ENCODE peak calls at places on chromosome 6, in ten cellular contexts. One of them, this sample, is unnamed. For H3K9me3, the result is how much of the 10 kb centered on the place peaks cover.

GRCh38 chr6:84870693-84871092 is 106.3 kb upstream of the TBX18 start:
- DNase-seq in neural progenitor cell: no peak
- DNase-seq in left ventricle myocardium inferior: no peak
- DNase-seq in fibroblast of lung: no peak
- DNase-seq in ovary: no peak
- DNase-seq in tibial nerve: no peak
- DNase-seq in psoas muscle: no peak
- DNase-seq in CD4-positive, CD25-positive, alpha-beta regulatory T cell: no peak
- DNase-seq in tibial artery: no peak
- DNase-seq in cardiac muscle cell: no peak
- DNase-seq in this sample: no peak

GRCh38 chr6:73951186-73951585 is 255.2 kb downstream of the CD109 start:
- DNase-seq in neural progenitor cell: no peak
- DNase-seq in left ventricle myocardium inferior: no peak
- DNase-seq in fibroblast of lung: no peak
- DNase-seq in ovary: no peak
- DNase-seq in tibial nerve: no peak
- DNase-seq in psoas muscle: no peak
- DNase-seq in CD4-positive, CD25-positive, alpha-beta regulatory T cell: no peak
- DNase-seq in tibial artery: no peak
- DNase-seq in cardiac muscle cell: no peak
- DNase-seq in this sample: no peak

GRCh38 chr6:122753688-122754056 is 25.8 kb upstream of the FABP7 start:
- DNase-seq in neural progenitor cell: no peak
- DNase-seq in left ventricle myocardium inferior: no peak
- DNase-seq in fibroblast of lung: peak
- DNase-seq in ovary: no peak
- DNase-seq in tibial nerve: no peak
- DNase-seq in psoas muscle: no peak
- DNase-seq in CD4-positive, CD25-positive, alpha-beta regulatory T cell: no peak
- DNase-seq in tibial artery: no peak
- DNase-seq in cardiac muscle cell: no peak
- DNase-seq in this sample: no peak

GRCh38 chr6:37558158-37558557 is 58.5 kb upstream of the CCDC167 start:
- DNase-seq in neural progenitor cell: no peak
- DNase-seq in left ventricle myocardium inferior: no peak
- DNase-seq in fibroblast of lung: no peak
- DNase-seq in ovary: no peak
- DNase-seq in tibial nerve: no peak
- DNase-seq in psoas muscle: no peak
- DNase-seq in CD4-positive, CD25-positive, alpha-beta regulatory T cell: no peak
- DNase-seq in tibial artery: no peak
- DNase-seq in cardiac muscle cell: no peak
- DNase-seq in this sample: no peak

GRCh38 chr6:39416026-39416425 is 93.5 kb upstream of the KCNK16 start:
- DNase-seq in neural progenitor cell: peak
- DNase-seq in left ventricle myocardium inferior: no peak
- DNase-seq in fibroblast of lung: no peak
- DNase-seq in ovary: no peak
- DNase-seq in tibial nerve: no peak
- DNase-seq in psoas muscle: no peak
- DNase-seq in CD4-positive, CD25-positive, alpha-beta regulatory T cell: no peak
- DNase-seq in tibial artery: no peak
- DNase-seq in cardiac muscle cell: no peak
- DNase-seq in this sample: no peak

GRCh38 chr6:2990932-2991506 is 8.7 kb upstream of the NQO2 start:
- DNase-seq in neural progenitor cell: no peak
- DNase-seq in left ventricle myocardium inferior: no peak
- DNase-seq in fibroblast of lung: no peak
- DNase-seq in ovary: no peak
- DNase-seq in tibial nerve: no peak
- DNase-seq in psoas muscle: no peak
- DNase-seq in CD4-positive, CD25-positive, alpha-beta regulatory T cell: no peak
- DNase-seq in tibial artery: no peak
- DNase-seq in cardiac muscle cell: no peak
- DNase-seq in this sample: no peak

GRCh38 chr6:116309001-116309400 is 29.3 kb upstream of the TSPYL1 start:
- DNase-seq in neural progenitor cell: no peak
- DNase-seq in left ventricle myocardium inferior: no peak
- DNase-seq in fibroblast of lung: no peak
- DNase-seq in ovary: no peak
- DNase-seq in tibial nerve: no peak
- DNase-seq in psoas muscle: no peak
- DNase-seq in CD4-positive, CD25-positive, alpha-beta regulatory T cell: no peak
- DNase-seq in tibial artery: no peak
- DNase-seq in cardiac muscle cell: no peak
- DNase-seq in this sample: no peak

GRCh38 chr6:1392813-1393640 is 3.7 kb downstream of the FOXF2 start:
- DNase-seq in neural progenitor cell: peak
- DNase-seq in left ventricle myocardium inferior: no peak
- DNase-seq in fibroblast of lung: no peak
- DNase-seq in ovary: no peak
- DNase-seq in tibial nerve: no peak
- DNase-seq in psoas muscle: no peak
- DNase-seq in CD4-positive, CD25-positive, alpha-beta regulatory T cell: no peak
- DNase-seq in tibial artery: no peak
- DNase-seq in cardiac muscle cell: no peak
- DNase-seq in this sample: no peak

GRCh38 chr6:35485402-35485877 is 11.4 kb downstream of the TEAD3 start:
- DNase-seq in neural progenitor cell: peak
- DNase-seq in left ventricle myocardium inferior: no peak
- DNase-seq in fibroblast of lung: peak
- DNase-seq in ovary: peak
- DNase-seq in tibial nerve: no peak
- DNase-seq in psoas muscle: no peak
- DNase-seq in CD4-positive, CD25-positive, alpha-beta regulatory T cell: no peak
- DNase-seq in tibial artery: no peak
- DNase-seq in cardiac muscle cell: peak
- DNase-seq in this sample: peak

GRCh38 chr6:3380344-3381232 is 76.3 kb downstream of the SLC22A23 start:
- DNase-seq in neural progenitor cell: no peak
- DNase-seq in left ventricle myocardium inferior: no peak
- DNase-seq in fibroblast of lung: no peak
- DNase-seq in ovary: no peak
- DNase-seq in tibial nerve: no peak
- DNase-seq in psoas muscle: no peak
- DNase-seq in CD4-positive, CD25-positive, alpha-beta regulatory T cell: no peak
- DNase-seq in tibial artery: no peak
- DNase-seq in cardiac muscle cell: no peak
- DNase-seq in this sample: no peak

GRCh38 chr6:146697921-146698320 is 99.1 kb downstream of the ADGB start:
- DNase-seq in neural progenitor cell: no peak
- DNase-seq in left ventricle myocardium inferior: no peak
- DNase-seq in fibroblast of lung: peak
- DNase-seq in ovary: no peak
- DNase-seq in tibial nerve: no peak
- DNase-seq in psoas muscle: no peak
- DNase-seq in CD4-positive, CD25-positive, alpha-beta regulatory T cell: no peak
- DNase-seq in tibial artery: no peak
- DNase-seq in cardiac muscle cell: no peak
- DNase-seq in this sample: no peak

GRCh38 chr6:45420083-45420908 is 42.6 kb upstream of the SUPT3H start:
- DNase-seq in neural progenitor cell: peak
- DNase-seq in left ventricle myocardium inferior: peak
- DNase-seq in fibroblast of lung: peak
- DNase-seq in ovary: no peak
- DNase-seq in tibial nerve: no peak
- DNase-seq in psoas muscle: no peak
- DNase-seq in CD4-positive, CD25-positive, alpha-beta regulatory T cell: peak
- DNase-seq in tibial artery: no peak
- DNase-seq in cardiac muscle cell: no peak
- DNase-seq in this sample: peak

GRCh38 chr6:42777126-42777822 is 4.6 kb upstream of the BICRAL start:
- DNase-seq in neural progenitor cell: no peak
- DNase-seq in left ventricle myocardium inferior: no peak
- DNase-seq in fibroblast of lung: peak
- DNase-seq in ovary: no peak
- DNase-seq in tibial nerve: no peak
- DNase-seq in psoas muscle: no peak
- DNase-seq in CD4-positive, CD25-positive, alpha-beta regulatory T cell: no peak
- DNase-seq in tibial artery: no peak
- DNase-seq in cardiac muscle cell: no peak
- DNase-seq in this sample: no peak

GRCh38 chr6:161750677-161751076 is 476.8 kb upstream of the AGPAT4 start:
- DNase-seq in neural progenitor cell: no peak
- DNase-seq in left ventricle myocardium inferior: no peak
- DNase-seq in fibroblast of lung: peak
- DNase-seq in ovary: no peak
- DNase-seq in tibial nerve: no peak
- DNase-seq in psoas muscle: no peak
- DNase-seq in CD4-positive, CD25-positive, alpha-beta regulatory T cell: no peak
- DNase-seq in tibial artery: no peak
- DNase-seq in cardiac muscle cell: no peak
- DNase-seq in this sample: no peak

GRCh38 chr6:142945071-142945445 is at the start of gene HIVEP2:
- DNase-seq in neural progenitor cell: peak
- DNase-seq in left ventricle myocardium inferior: peak
- DNase-seq in fibroblast of lung: peak
- DNase-seq in ovary: peak
- DNase-seq in tibial nerve: peak
- DNase-seq in psoas muscle: peak
- DNase-seq in CD4-positive, CD25-positive, alpha-beta regulatory T cell: peak
- DNase-seq in tibial artery: peak
- DNase-seq in cardiac muscle cell: peak
- DNase-seq in this sample: peak

GRCh38 chr6:71621918-71622519 is 264.3 kb upstream of the RIMS1 start:
- DNase-seq in neural progenitor cell: peak
- DNase-seq in left ventricle myocardium inferior: no peak
- DNase-seq in fibroblast of lung: no peak
- DNase-seq in ovary: no peak
- DNase-seq in tibial nerve: no peak
- DNase-seq in psoas muscle: no peak
- DNase-seq in CD4-positive, CD25-positive, alpha-beta regulatory T cell: no peak
- DNase-seq in tibial artery: no peak
- DNase-seq in cardiac muscle cell: peak
- DNase-seq in this sample: no peak

GRCh38 chr6:32825966-32826365 is 9.2 kb upstream of the HLA-DOB start:
- DNase-seq in neural progenitor cell: peak
- DNase-seq in left ventricle myocardium inferior: no peak
- DNase-seq in fibroblast of lung: peak
- DNase-seq in ovary: no peak
- DNase-seq in tibial nerve: no peak
- DNase-seq in psoas muscle: no peak
- DNase-seq in CD4-positive, CD25-positive, alpha-beta regulatory T cell: no peak
- DNase-seq in tibial artery: no peak
- DNase-seq in cardiac muscle cell: peak
- DNase-seq in this sample: peak

GRCh38 chr6:159995405-159995804 is 26.5 kb downstream of the IGF2R start:
- DNase-seq in neural progenitor cell: no peak
- DNase-seq in left ventricle myocardium inferior: no peak
- DNase-seq in fibroblast of lung: no peak
- DNase-seq in ovary: no peak
- DNase-seq in tibial nerve: no peak
- DNase-seq in psoas muscle: no peak
- DNase-seq in CD4-positive, CD25-positive, alpha-beta regulatory T cell: no peak
- DNase-seq in tibial artery: no peak
- DNase-seq in cardiac muscle cell: no peak
- DNase-seq in this sample: no peak
- H3K9me3 ChIP-seq in neural progenitor cell: under half
- H3K9me3 ChIP-seq in left ventricle myocardium inferior: under half
- H3K9me3 ChIP-seq in fibroblast of lung: under half
- H3K9me3 ChIP-seq in ovary: under half
- H3K9me3 ChIP-seq in tibial nerve: under half
- H3K9me3 ChIP-seq in psoas muscle: under half
- H3K9me3 ChIP-seq in CD4-positive, CD25-positive, alpha-beta regulatory T cell: under half
- H3K9me3 ChIP-seq in tibial artery: under half
- H3K9me3 ChIP-seq in cardiac muscle cell: under half
- H3K9me3 ChIP-seq in this sample: under half

DNA sequence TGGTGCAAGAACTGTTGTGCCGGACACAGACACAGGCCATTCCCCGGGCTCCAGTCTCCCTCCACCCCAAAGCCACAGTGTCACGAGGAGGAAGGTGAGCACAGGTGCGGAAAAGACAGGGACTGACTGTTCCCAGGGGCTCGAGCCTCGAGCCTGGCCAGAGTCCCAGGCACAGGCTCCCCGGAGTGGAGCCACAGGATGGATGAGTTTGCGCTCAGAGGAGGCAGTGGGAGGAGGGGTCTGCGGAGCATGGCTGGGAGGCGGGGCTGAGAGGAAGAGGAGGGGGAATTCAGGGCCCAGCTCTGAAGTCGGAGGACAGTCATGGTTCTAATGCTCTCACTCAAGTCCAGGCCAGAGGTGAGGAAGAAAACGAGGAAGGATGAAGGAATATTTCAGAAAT is 284.8 kb downstream of the SMOC2 start:
- DNase-seq in neural progenitor cell: no peak
- DNase-seq in left ventricle myocardium inferior: no peak
- DNase-seq in fibroblast of lung: no peak
- DNase-seq in ovary: no peak
- DNase-seq in tibial nerve: no peak
- DNase-seq in psoas muscle: no peak
- DNase-seq in CD4-positive, CD25-positive, alpha-beta regulatory T cell: no peak
- DNase-seq in tibial artery: no peak
- DNase-seq in cardiac muscle cell: no peak
- DNase-seq in this sample: no peak
- H3K9me3 ChIP-seq in neural progenitor cell: under half
- H3K9me3 ChIP-seq in left ventricle myocardium inferior: under half
- H3K9me3 ChIP-seq in fibroblast of lung: under half
- H3K9me3 ChIP-seq in ovary: under half
- H3K9me3 ChIP-seq in tibial nerve: under half
- H3K9me3 ChIP-seq in psoas muscle: under half
- H3K9me3 ChIP-seq in CD4-positive, CD25-positive, alpha-beta regulatory T cell: under half
- H3K9me3 ChIP-seq in tibial artery: under half
- H3K9me3 ChIP-seq in cardiac muscle cell: under half
- H3K9me3 ChIP-seq in this sample: under half

DNA sequence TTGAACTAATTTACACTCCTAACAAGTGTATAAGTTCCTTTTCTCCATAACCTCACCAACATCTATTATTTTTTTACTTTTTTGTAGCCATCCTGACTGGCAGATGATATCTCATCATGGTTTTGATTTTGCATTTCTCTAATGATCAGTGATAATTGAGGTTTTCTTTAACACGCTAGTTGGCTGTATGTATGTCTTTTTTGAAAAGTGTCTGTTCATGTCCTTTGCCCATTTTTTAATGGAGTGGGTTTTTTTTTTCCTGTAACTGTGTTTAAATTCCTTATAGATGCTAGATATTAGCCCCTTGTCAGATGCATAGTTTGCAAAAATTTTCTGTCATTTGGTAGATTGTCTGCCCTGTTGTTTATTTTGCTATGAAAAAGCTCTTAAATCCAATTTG is 39.6 kb upstream of the TRIM39 start:
- DNase-seq in neural progenitor cell: no peak
- DNase-seq in left ventricle myocardium inferior: no peak
- DNase-seq in fibroblast of lung: no peak
- DNase-seq in ovary: no peak
- DNase-seq in tibial nerve: no peak
- DNase-seq in psoas muscle: no peak
- DNase-seq in CD4-positive, CD25-positive, alpha-beta regulatory T cell: no peak
- DNase-seq in tibial artery: no peak
- DNase-seq in cardiac muscle cell: no peak
- DNase-seq in this sample: no peak
- H3K9me3 ChIP-seq in neural progenitor cell: under half
- H3K9me3 ChIP-seq in left ventricle myocardium inferior: half or more
- H3K9me3 ChIP-seq in fibroblast of lung: under half
- H3K9me3 ChIP-seq in ovary: under half
- H3K9me3 ChIP-seq in tibial nerve: half or more
- H3K9me3 ChIP-seq in psoas muscle: half or more
- H3K9me3 ChIP-seq in CD4-positive, CD25-positive, alpha-beta regulatory T cell: half or more
- H3K9me3 ChIP-seq in tibial artery: under half
- H3K9me3 ChIP-seq in cardiac muscle cell: under half
- H3K9me3 ChIP-seq in this sample: under half

GRCh38 chr6:164308339-164308738 is 893.8 kb downstream of the QKI start:
- DNase-seq in neural progenitor cell: no peak
- DNase-seq in left ventricle myocardium inferior: no peak
- DNase-seq in fibroblast of lung: no peak
- DNase-seq in ovary: no peak
- DNase-seq in tibial nerve: no peak
- DNase-seq in psoas muscle: no peak
- DNase-seq in CD4-positive, CD25-positive, alpha-beta regulatory T cell: no peak
- DNase-seq in tibial artery: no peak
- DNase-seq in cardiac muscle cell: no peak
- DNase-seq in this sample: no peak
- H3K9me3 ChIP-seq in neural progenitor cell: under half
- H3K9me3 ChIP-seq in left ventricle myocardium inferior: under half
- H3K9me3 ChIP-seq in fibroblast of lung: under half
- H3K9me3 ChIP-seq in ovary: under half
- H3K9me3 ChIP-seq in tibial nerve: under half
- H3K9me3 ChIP-seq in psoas muscle: under half
- H3K9me3 ChIP-seq in CD4-positive, CD25-positive, alpha-beta regulatory T cell: under half
- H3K9me3 ChIP-seq in tibial artery: under half
- H3K9me3 ChIP-seq in cardiac muscle cell: under half
- H3K9me3 ChIP-seq in this sample: under half